ENCODE peak calls at places on chromosomes 4 and X, in six cellular contexts. T, D, V, A, E and X are unnamed samples. For H3K36me3, the result is how much of the 10 kb centered on the place peaks cover.

GRCh38 chr4:13530823-13531608 is 13.3 kb downstream of the NKX3-2 start:
- DNase-seq in E (no peak), D (no peak), T (no peak), A (peak), V (peak), X (no peak)

GRCh38 chr4:105474110-105474518 is 252 bp upstream of the PPA2 start:
- DNase-seq in A (no peak), V (no peak), E (no peak), D (peak), T (no peak), X (no peak)

GRCh38 chrX:27565992-27566391 is 24.2 kb upstream of the DCAF8L2 start:
- DNase-seq in A (no peak), D (peak), E (no peak), T (no peak), V (peak), X (peak)

GRCh38 chrX:14504960-14505538 is 24.3 kb upstream of the GLRA2 start:
- DNase-seq in D (no peak), E (no peak), A (no peak), V (no peak), T (no peak), X (no peak)

GRCh38 chr4:87188063-87188462 is 32.4 kb downstream of the KLHL8 start:
- DNase-seq in V (no peak), T (no peak), A (no peak), E (no peak), D (peak), X (no peak)

GRCh38 chrX:13747836-13748235 is 13.3 kb downstream of the OFD1 start:
- DNase-seq in D (peak), T (no peak), A (no peak), V (peak), E (no peak), X (peak)

GRCh38 chr4:42865572-42866189 is 26.8 kb upstream of the GRXCR1 start:
- DNase-seq in E (peak), T (peak), V (peak), D (peak), A (peak), X (peak)

GRCh38 chr4:177740563-177740962 is 298.3 kb upstream of the AGA start:
- DNase-seq in A (no peak), V (no peak), D (peak), T (no peak), E (no peak), X (no peak)

GRCh38 chr4:22427676-22428075 is 88.2 kb downstream of the ADGRA3 start:
- DNase-seq in A (no peak), T (no peak), D (no peak), E (no peak), V (no peak), X (no peak)

GRCh38 chr4:37197899-37198298 is 46.6 kb upstream of the NWD2 start:
- DNase-seq in T (no peak), E (no peak), D (no peak), A (no peak), V (no peak), X (no peak)

GRCh38 chr4:42412251-42412650 is 15.0 kb downstream of the SHISA3 start:
- DNase-seq in T (no peak), E (no peak), V (peak), D (peak), A (no peak), X (peak)

GRCh38 chr4:779555-779954 is 46.4 kb downstream of the CPLX1 start:
- DNase-seq in A (no peak), D (no peak), V (no peak), T (no peak), E (no peak), X (no peak)

GRCh38 chr4:781493-782216 is 44.3 kb downstream of the CPLX1 start:
- DNase-seq in V (peak), T (peak), D (peak), A (peak), E (peak), X (peak)

GRCh38 chr4:783133-783541 is 42.8 kb downstream of the CPLX1 start:
- DNase-seq in E (no peak), A (no peak), V (no peak), D (no peak), T (no peak), X (no peak)

GRCh38 chr4:777520-778262 is 48.2 kb downstream of the CPLX1 start:
- DNase-seq in D (no peak), V (no peak), A (no peak), E (no peak), T (no peak), X (no peak)

GRCh38 chr4:780730-781492 is 45.0 kb downstream of the CPLX1 start:
- DNase-seq in A (no peak), E (no peak), T (no peak), D (peak), V (no peak), X (peak)
- H3K4ac ChIP-seq in A (peak), E (peak), T (peak), D (peak), V (peak), X (peak)

GRCh38 chr4:134024251-134024650 is 177.3 kb downstream of the PABPC4L start:
- DNase-seq in E (no peak), D (no peak), T (no peak), A (no peak), V (peak), X (peak)

GRCh38 chr4:134018845-134019244 is 182.7 kb downstream of the PABPC4L start:
- DNase-seq in T (no peak), E (no peak), V (peak), A (no peak), D (peak), X (no peak)

DNA sequence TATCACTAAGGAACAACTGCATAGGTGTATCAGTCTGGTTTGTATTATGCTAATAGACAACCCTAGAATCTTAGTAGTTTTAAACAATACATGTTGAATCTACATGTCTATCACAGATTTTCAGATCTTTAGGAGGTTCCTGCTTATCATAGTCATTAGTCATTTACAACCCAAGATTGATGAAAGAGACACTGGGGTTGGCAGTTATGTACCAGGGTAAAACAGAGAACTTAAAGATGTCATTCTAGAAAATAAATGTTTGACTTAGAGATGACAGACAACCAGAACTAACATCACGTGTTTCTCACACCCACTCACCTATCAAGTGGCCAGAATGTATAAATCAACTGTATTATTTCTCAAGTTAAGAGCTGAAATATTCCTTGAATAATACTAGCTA is 181.9 kb downstream of the PABPC4L start:
- DNase-seq in A (no peak), T (no peak), E (no peak), D (no peak), V (no peak), X (no peak)
- H3K36me3 ChIP-seq in A (under half), T (under half), E (under half), D (under half), V (under half), X (under half)

GRCh38 chrX:78573630-78574029 is 85.5 kb downstream of the RTL3 start:
- DNase-seq in E (no peak), A (no peak), D (no peak), T (no peak), V (no peak), X (no peak)
- H3K4ac ChIP-seq in E (no peak), A (no peak), D (no peak), T (no peak), V (no peak), X (no peak)

DNA sequence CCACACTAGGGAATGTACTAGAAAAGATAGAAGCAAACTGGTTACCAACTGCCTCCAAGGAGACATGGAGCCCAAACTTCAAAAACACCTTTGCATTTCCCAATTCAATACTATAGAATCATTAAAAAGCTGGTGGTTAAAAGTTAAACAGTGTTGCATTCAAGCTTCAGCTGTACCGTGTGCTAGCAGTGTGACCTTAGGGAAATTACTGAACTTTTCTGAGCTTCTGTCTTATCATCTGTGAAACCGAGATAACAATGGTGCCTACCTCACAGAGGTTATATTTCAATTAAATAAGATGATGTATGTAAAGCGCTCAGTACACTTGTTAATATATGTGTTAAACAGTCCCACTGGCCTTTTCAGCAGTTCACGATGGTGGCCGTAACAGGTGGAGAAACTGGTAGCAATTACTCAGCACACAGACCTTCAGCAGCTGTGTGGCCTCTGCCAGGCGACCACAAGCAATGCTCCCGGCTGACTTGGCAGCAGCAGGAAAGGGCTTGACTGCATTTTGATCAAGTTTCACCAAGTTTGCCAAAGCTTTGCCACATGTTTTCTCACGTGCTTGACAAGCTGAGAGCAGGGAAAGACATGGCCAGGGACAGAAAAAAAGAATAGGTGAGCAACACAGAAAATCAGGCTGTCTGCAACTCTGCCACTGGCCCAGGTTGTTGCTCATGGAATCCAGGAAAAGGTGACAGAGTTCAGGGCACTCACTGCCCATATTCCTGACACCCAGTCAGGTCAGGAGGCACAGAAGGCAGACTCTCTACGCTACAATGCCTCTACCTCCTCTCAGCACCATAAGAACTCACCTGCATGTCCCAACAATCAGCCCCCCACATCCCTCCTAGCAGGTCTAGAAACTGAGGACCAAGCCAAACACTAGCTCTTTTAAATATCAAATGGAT is 72.1 kb downstream of the PARM1 start:
- DNase-seq in E (no peak), V (no peak), A (no peak), T (no peak), D (no peak), X (no peak)
- H3K36me3 ChIP-seq in E (under half), V (under half), A (under half), T (under half), D (under half), X (under half)

GRCh38 chr4:122796801-122797404 is 29.7 kb upstream of the FGF2 start:
- DNase-seq in T (no peak), A (peak), V (peak), E (no peak), D (peak), X (no peak)
- H3K4ac ChIP-seq in T (no peak), A (peak), V (peak), E (no peak), D (peak), X (peak)

DNA sequence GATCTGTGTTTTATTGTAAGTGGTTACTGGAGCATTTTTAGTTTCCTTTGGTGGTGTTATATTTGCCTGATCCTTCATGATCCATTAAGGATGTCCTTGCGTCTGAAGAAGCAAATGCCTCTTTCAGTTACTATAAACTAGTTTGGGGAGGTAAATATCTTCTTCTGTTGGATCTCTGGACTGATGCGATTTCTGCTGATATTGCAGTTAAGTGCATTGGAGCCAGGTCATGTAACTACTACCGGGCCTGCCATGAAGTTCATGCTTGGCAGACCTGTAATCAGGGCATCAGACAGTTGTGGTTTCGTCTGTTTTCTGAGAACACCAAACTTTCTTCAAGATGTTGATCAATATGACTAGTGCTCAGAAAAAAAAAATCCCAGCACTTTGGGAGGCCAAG is 22.9 kb downstream of the ZNF718 start:
- DNase-seq in A (no peak), V (no peak), D (no peak), E (no peak), T (no peak), X (no peak)
- H3K36me3 ChIP-seq in A (under half), V (under half), D (under half), E (under half), T (under half), X (under half)

DNA sequence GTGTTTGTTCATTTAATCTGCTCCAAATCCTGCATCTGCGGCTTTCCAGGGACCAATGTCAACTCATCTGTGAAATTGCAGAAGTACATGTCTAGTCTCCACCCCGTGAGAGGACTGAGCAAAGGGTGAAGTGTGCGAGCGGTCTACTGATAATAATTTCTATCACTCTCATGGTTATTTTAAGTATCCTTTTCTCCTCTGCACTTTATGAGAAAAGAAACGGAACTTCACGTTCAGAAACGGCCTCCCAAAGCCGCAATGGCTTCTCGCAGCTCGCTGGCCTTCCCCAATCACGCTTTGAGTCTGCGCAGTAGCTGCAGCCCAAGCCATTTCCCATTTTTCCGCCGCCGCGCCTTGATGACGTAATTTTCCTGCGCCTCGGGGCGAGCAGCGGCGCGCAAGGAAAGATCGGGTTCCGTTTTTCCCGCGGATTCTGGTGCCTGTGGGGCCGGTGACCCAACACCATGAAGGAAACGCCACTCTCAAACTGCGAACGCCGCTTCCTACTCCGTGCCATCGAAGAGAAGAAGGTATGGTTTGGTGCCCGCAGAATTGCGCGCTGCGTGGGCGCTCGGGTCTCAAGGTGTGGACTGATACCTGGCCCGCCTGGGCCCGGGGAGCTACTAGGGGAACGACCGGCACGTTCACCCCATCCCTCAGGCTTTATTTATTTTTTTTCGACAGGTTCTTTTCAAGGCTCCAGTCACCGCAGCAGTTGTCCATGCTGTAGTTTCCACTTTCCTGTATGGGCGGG is at the start of gene EXOSC9:
- DNase-seq in E (peak), T (peak), V (peak), A (peak), D (peak), X (peak)
- H3K4ac ChIP-seq in E (peak), T (no peak), V (peak), A (peak), D (peak), X (peak)

GRCh38 chr4:118814901-118815300 is 21.0 kb downstream of the SEC24D start:
- DNase-seq in T (no peak), A (no peak), V (no peak), E (no peak), D (no peak), X (no peak)

GRCh38 chr4:118813561-118813960 is 22.4 kb downstream of the SEC24D start:
- DNase-seq in V (no peak), D (no peak), A (no peak), E (no peak), T (no peak), X (no peak)

GRCh38 chr4:118811832-118812231 is 24.1 kb downstream of the SEC24D start:
- DNase-seq in E (no peak), V (no peak), A (no peak), D (no peak), T (no peak), X (no peak)

GRCh38 chr4:118816538-118817177 is 19.3 kb downstream of the SEC24D start:
- DNase-seq in E (peak), T (no peak), A (no peak), V (no peak), D (peak), X (peak)

GRCh38 chr4:118814054-118814453 is 21.9 kb downstream of the SEC24D start:
- DNase-seq in E (no peak), V (no peak), D (no peak), A (no peak), T (no peak), X (no peak)
- H3K36me3 ChIP-seq in E (half or more), V (under half), D (half or more), A (under half), T (under half), X (under half)